ENCODE peak calls at places on chromosome 20, in four cellular contexts. One of them, this sample, is unnamed.

GRCh38 chr20:54267510-54268003 is 59.7 kb downstream of the PFDN4 start:
- DNase-seq in H1: peak
- DNase-seq in GM12878: no peak
- DNase-seq in HepG2: peak
- DNase-seq in this sample: no peak

GRCh38 chr20:3472105-3472504 is 1.3 kb downstream of the ATRN start:
- DNase-seq in H1: no peak
- DNase-seq in HepG2: peak
- DNase-seq in GM12878: no peak
- DNase-seq in this sample: no peak

GRCh38 chr20:50848846-50849673 is 54.2 kb downstream of the BCAS4 start:
- DNase-seq in H1: no peak
- DNase-seq in HepG2: no peak
- DNase-seq in GM12878: no peak
- DNase-seq in this sample: no peak

GRCh38 chr20:1010659-1011058 is 8.5 kb upstream of the RSPO4 start:
- DNase-seq in H1: no peak
- DNase-seq in HepG2: no peak
- DNase-seq in GM12878: peak
- DNase-seq in this sample: no peak

GRCh38 chr20:16860914-16861313 is 112.8 kb downstream of the OTOR start:
- DNase-seq in H1: no peak
- DNase-seq in HepG2: no peak
- DNase-seq in GM12878: no peak
- DNase-seq in this sample: no peak

GRCh38 chr20:4261333-4262284 is 246.3 kb upstream of the RNF24 start:
- DNase-seq in HepG2: no peak
- DNase-seq in GM12878: no peak
- DNase-seq in H1: no peak
- DNase-seq in this sample: no peak

GRCh38 chr20:50551288-50551687 is 41.1 kb downstream of the PTPN1 start:
- DNase-seq in HepG2: no peak
- DNase-seq in H1: no peak
- DNase-seq in GM12878: no peak
- DNase-seq in this sample: no peak

GRCh38 chr20:22825076-22825475 is 210.0 kb upstream of the SSTR4 start:
- DNase-seq in HepG2: no peak
- DNase-seq in GM12878: no peak
- DNase-seq in H1: no peak
- DNase-seq in this sample: no peak

GRCh38 chr20:18039063-18039462 is 18.7 kb downstream of the OVOL2 start:
- DNase-seq in H1: no peak
- DNase-seq in GM12878: no peak
- DNase-seq in HepG2: no peak
- DNase-seq in this sample: no peak

GRCh38 chr20:60262967-60263603 is 304.9 kb downstream of the CDH26 start:
- DNase-seq in GM12878: no peak
- DNase-seq in HepG2: peak
- DNase-seq in H1: peak
- DNase-seq in this sample: peak

GRCh38 chr20:24522452-24523330 is 53.3 kb downstream of the SYNDIG1 start:
- DNase-seq in HepG2: no peak
- DNase-seq in GM12878: no peak
- DNase-seq in H1: no peak
- DNase-seq in this sample: no peak

GRCh38 chr20:24529032-24529431 is 59.6 kb downstream of the SYNDIG1 start:
- DNase-seq in HepG2: no peak
- DNase-seq in GM12878: no peak
- DNase-seq in H1: no peak
- DNase-seq in this sample: no peak

GRCh38 chr20:24519476-24519875 is 50.0 kb downstream of the SYNDIG1 start:
- DNase-seq in GM12878: no peak
- DNase-seq in HepG2: no peak
- DNase-seq in H1: no peak
- DNase-seq in this sample: no peak

DNA sequence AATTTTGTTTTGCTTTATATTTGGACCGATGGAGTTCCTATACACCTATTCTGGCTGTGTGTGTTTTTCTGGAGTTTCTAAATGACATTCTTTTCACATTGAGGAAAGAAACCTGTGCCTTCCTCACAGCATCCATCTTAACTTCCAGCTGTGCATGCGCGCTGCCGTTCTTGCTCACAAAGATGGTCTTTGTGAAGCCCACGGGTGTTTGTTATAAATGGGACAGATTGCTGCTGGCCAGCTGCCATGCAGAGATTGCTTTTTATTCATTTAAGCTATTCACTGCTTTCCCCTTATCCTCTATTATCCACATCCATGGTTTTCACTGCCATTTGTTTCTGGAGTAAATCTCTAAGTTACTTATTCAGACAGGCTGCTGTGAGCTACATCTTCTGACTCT is 54.2 kb downstream of the SYNDIG1 start:
- DNase-seq in H1: no peak
- DNase-seq in HepG2: no peak
- DNase-seq in GM12878: no peak
- DNase-seq in this sample: no peak
- TF ChIP-seq SUZ12 in H1: no peak
- TF ChIP-seq SUZ12 in HepG2: no peak
- TF ChIP-seq SUZ12 in GM12878: no peak
- TF ChIP-seq SUZ12 in this sample: no peak

GRCh38 chr20:62347151-62347404 is 20.0 kb downstream of the LAMA5 start:
- DNase-seq in H1: no peak
- DNase-seq in GM12878: no peak
- DNase-seq in HepG2: no peak
- DNase-seq in this sample: no peak
- TF ChIP-seq SP1 in H1: no peak
- TF ChIP-seq SP1 in GM12878: no peak
- TF ChIP-seq SP1 in HepG2: no peak
- TF ChIP-seq SP1 in this sample: no peak

GRCh38 chr20:48601798-48602197 is 226.0 kb downstream of the PREX1 start:
- DNase-seq in HepG2: no peak
- DNase-seq in GM12878: no peak
- DNase-seq in H1: no peak
- DNase-seq in this sample: no peak
- TF ChIP-seq SUZ12 in HepG2: no peak
- TF ChIP-seq SUZ12 in GM12878: no peak
- TF ChIP-seq SUZ12 in H1: no peak
- TF ChIP-seq SUZ12 in this sample: no peak

DNA sequence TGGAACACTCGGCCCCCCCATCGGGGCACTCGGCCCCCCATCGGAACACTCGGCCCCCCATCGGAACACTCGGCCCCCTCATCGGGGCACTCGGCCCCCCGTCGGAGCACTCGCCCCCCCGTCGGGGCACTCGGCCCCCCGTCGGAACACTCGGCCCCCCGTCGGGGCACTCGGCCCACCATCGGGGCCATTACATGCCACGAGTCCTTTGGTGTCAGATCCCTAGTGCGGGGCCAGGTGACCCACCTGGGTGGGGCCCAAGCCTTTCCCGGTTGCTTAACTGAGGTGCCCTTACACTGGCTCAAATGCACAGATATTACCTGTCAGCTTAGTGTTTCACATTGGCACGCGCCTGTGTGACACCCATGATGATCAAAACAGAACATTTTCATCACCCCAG is 95.9 kb downstream of the TAF4 start:
- DNase-seq in H1: no peak
- DNase-seq in GM12878: no peak
- DNase-seq in HepG2: no peak
- DNase-seq in this sample: no peak
- TF ChIP-seq SP1 in H1: no peak
- TF ChIP-seq SP1 in GM12878: no peak
- TF ChIP-seq SP1 in HepG2: no peak
- TF ChIP-seq SP1 in this sample: no peak

GRCh38 chr20:33444797-33445560 is 1.4 kb upstream of the SNTA1 start:
- DNase-seq in GM12878: no peak
- DNase-seq in HepG2: peak
- DNase-seq in H1: no peak
- DNase-seq in this sample: no peak

GRCh38 chr20:33442136-33443005 is 1.2 kb downstream of the SNTA1 start:
- DNase-seq in GM12878: no peak
- DNase-seq in HepG2: no peak
- DNase-seq in H1: no peak
- DNase-seq in this sample: no peak

GRCh38 chr20:33441142-33441955 is 2.2 kb downstream of the SNTA1 start:
- DNase-seq in GM12878: no peak
- DNase-seq in H1: no peak
- DNase-seq in HepG2: peak
- DNase-seq in this sample: no peak

GRCh38 chr20:33443512-33444239 is at the start of gene SNTA1:
- DNase-seq in GM12878: no peak
- DNase-seq in H1: peak
- DNase-seq in HepG2: peak
- DNase-seq in this sample: peak

DNA sequence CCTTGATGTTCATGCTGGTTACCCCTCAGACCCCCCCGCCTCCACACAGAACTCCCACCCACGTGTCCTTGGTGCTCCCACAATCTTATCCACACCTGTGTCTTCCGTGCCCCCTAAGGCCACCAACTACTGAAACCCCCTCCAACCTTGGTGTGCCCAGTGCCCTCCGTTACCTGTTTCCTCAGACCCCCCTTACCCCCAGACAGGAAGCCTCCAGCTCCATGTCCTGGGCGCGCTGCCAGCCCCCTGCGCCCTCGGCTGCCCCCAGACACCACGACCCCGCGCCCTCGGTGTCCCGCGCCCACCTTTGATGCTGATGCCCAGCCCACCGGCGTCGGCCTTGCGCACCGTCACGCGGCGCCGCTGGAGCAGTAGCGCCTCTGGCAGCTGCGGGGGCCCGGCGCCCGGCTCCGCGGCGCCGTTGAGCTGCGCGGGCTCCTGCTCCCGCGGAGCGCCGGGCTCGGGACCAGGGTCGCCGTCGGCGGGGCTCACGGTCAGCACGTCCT is 504 bp downstream of the SNTA1 start:
- DNase-seq in GM12878: no peak
- DNase-seq in HepG2: no peak
- DNase-seq in H1: no peak
- DNase-seq in this sample: peak
- TF ChIP-seq SUZ12 in GM12878: no peak
- TF ChIP-seq SUZ12 in HepG2: no peak
- TF ChIP-seq SUZ12 in H1: peak
- TF ChIP-seq SUZ12 in this sample: no peak

GRCh38 chr20:31972481-31973386 is 4.8 kb downstream of the XKR7 start:
- DNase-seq in HepG2: no peak
- DNase-seq in GM12878: no peak
- DNase-seq in H1: no peak
- DNase-seq in this sample: no peak
- TF ChIP-seq SP1 in HepG2: no peak
- TF ChIP-seq SP1 in GM12878: no peak
- TF ChIP-seq SP1 in H1: no peak
- TF ChIP-seq SP1 in this sample: no peak

GRCh38 chr20:36298795-36299339 is 7.3 kb upstream of the DLGAP4 start:
- DNase-seq in HepG2: no peak
- DNase-seq in H1: no peak
- DNase-seq in GM12878: no peak
- DNase-seq in this sample: no peak
- TF ChIP-seq SUZ12 in HepG2: no peak
- TF ChIP-seq SUZ12 in H1: no peak
- TF ChIP-seq SUZ12 in GM12878: no peak
- TF ChIP-seq SUZ12 in this sample: no peak

GRCh38 chr20:57003012-57003411 is 263.4 kb downstream of the BMP7 start:
- DNase-seq in GM12878: no peak
- DNase-seq in H1: no peak
- DNase-seq in HepG2: no peak
- DNase-seq in this sample: no peak

GRCh38 chr20:56998438-56998837 is 268.0 kb downstream of the BMP7 start:
- DNase-seq in GM12878: no peak
- DNase-seq in H1: no peak
- DNase-seq in HepG2: no peak
- DNase-seq in this sample: no peak

GRCh38 chr20:57001126-57001767 is 265.2 kb downstream of the BMP7 start:
- DNase-seq in H1: no peak
- DNase-seq in GM12878: no peak
- DNase-seq in HepG2: no peak
- DNase-seq in this sample: no peak

GRCh38 chr20:57002066-57002570 is 264.3 kb downstream of the BMP7 start:
- DNase-seq in GM12878: no peak
- DNase-seq in H1: no peak
- DNase-seq in HepG2: no peak
- DNase-seq in this sample: no peak

GRCh38 chr20:57000441-57000968 is 265.9 kb downstream of the BMP7 start:
- DNase-seq in GM12878: no peak
- DNase-seq in HepG2: no peak
- DNase-seq in H1: no peak
- DNase-seq in this sample: no peak
- TF ChIP-seq SP1 in GM12878: no peak
- TF ChIP-seq SP1 in HepG2: no peak
- TF ChIP-seq SP1 in H1: no peak
- TF ChIP-seq SP1 in this sample: no peak

GRCh38 chr20:62771396-62772102 is 24.7 kb upstream of the MRGBP start:
- DNase-seq in GM12878: no peak
- DNase-seq in HepG2: no peak
- DNase-seq in H1: no peak
- DNase-seq in this sample: no peak
- TF ChIP-seq SUZ12 in GM12878: no peak
- TF ChIP-seq SUZ12 in HepG2: no peak
- TF ChIP-seq SUZ12 in H1: no peak
- TF ChIP-seq SUZ12 in this sample: no peak